ENCODE peak calls at places on chromosomes 11 and 22, in six cellular contexts. P, L, O, N, Q and F are unnamed samples.

GRCh38 chr22:30826670-30827355 is 132.1 kb downstream of the OSBP2 start:
- DNase-seq in N (no peak), Q (no peak), L (no peak), P (no peak), O (no peak), F (no peak)

GRCh38 chr22:37202001-37202555 is 10.2 kb downstream of the SSTR3 start:
- DNase-seq in P (no peak), N (no peak), Q (no peak), O (no peak), L (no peak), F (no peak)

GRCh38 chr11:2721163-2721935 is 21.6 kb upstream of the KCNQ1OT1 start:
- DNase-seq in N (peak; percentile 33), P (no peak), L (no peak), Q (no peak), O (no peak), F (no peak)

GRCh38 chr11:130611791-130612251 is 163.4 kb downstream of the ADAMTS15 start:
- DNase-seq in P (no peak), N (no peak), O (no peak), L (peak; percentile 47), Q (no peak), F (no peak)

GRCh38 chr22:22245935-22246525 is 1.4 kb downstream of the VPREB1 start:
- DNase-seq in P (no peak), O (no peak), N (no peak), L (no peak), Q (no peak), F (no peak)

GRCh38 chr22:23576681-23577080 is 3.4 kb downstream of the IGLL1 start:
- DNase-seq in O (no peak), Q (no peak), P (no peak), N (no peak), L (no peak), F (no peak)

GRCh38 chr22:36756031-36756430 is 19.9 kb downstream of the IFT27 start:
- DNase-seq in L (no peak), Q (no peak), P (no peak), O (no peak), N (no peak), F (no peak)

GRCh38 chr11:117390743-117391142 is 63.1 kb downstream of the CEP164 start:
- DNase-seq in N (no peak), Q (no peak), O (no peak), L (no peak), P (no peak), F (no peak)

GRCh38 chr11:95279921-95280861 is 49.2 kb upstream of the SESN3 start:
- DNase-seq in O (no peak), N (peak; percentile 62), P (no peak), L (no peak), Q (no peak), F (no peak)

GRCh38 chr11:75583710-75584658 is 21.9 kb downstream of the SERPINH1 start:
- DNase-seq in L (peak; percentile 76), O (no peak), P (no peak), Q (no peak), N (peak; percentile 82), F (no peak)

GRCh38 chr11:15705886-15706285 is 591.2 kb downstream of the INSC start:
- DNase-seq in N (no peak), O (no peak), L (no peak), P (no peak), Q (no peak), F (no peak)

GRCh38 chr11:111365722-111366559 is 13.1 kb downstream of the POU2AF1 start:
- DNase-seq in Q (no peak), O (no peak), N (no peak), L (no peak), P (no peak), F (no peak)

GRCh38 chr11:110196241-110196754 is 100.1 kb downstream of the RDX start:
- DNase-seq in P (no peak), N (no peak), L (no peak), Q (no peak), O (peak; percentile 38), F (no peak)

GRCh38 chr22:25061605-25062377 is 109.3 kb downstream of the KIAA1671 start:
- DNase-seq in N (no peak), O (no peak), P (no peak), L (no peak), Q (no peak), F (no peak)

GRCh38 chr22:44942979-44943700 is 66.7 kb downstream of the PHF21B start:
- DNase-seq in O (no peak), L (no peak), Q (no peak), P (no peak), N (no peak), F (no peak)

GRCh38 chr11:32888805-32889204 is 3.8 kb upstream of the QSER1 start:
- DNase-seq in Q (no peak), L (no peak), P (no peak), N (no peak), O (no peak), F (no peak)

GRCh38 chr11:100918551-100919500 is 210.8 kb downstream of the PGR start:
- DNase-seq in P (no peak), N (no peak), Q (no peak), L (no peak), O (no peak), F (no peak)

GRCh38 chr11:72818971-72819370 is 4.8 kb downstream of the ATG16L2 start:
- DNase-seq in L (no peak), P (no peak), Q (no peak), N (no peak), O (no peak), F (no peak)

GRCh38 chr22:20234760-20235452 is 33.2 kb downstream of the RTN4R start:
- DNase-seq in Q (no peak), L (no peak), P (no peak), N (no peak), O (no peak), F (no peak)

GRCh38 chr11:62552465-62552782 is 5.8 kb upstream of the AHNAK start:
- DNase-seq in O (no peak), Q (no peak), N (peak; percentile 67), P (no peak), L (no peak), F (no peak)

GRCh38 chr11:114052160-114052559 is 7.4 kb upstream of the ZBTB16 start:
- DNase-seq in Q (no peak), P (no peak), O (no peak), L (no peak), N (no peak), F (no peak)

GRCh38 chr11:121929581-121929980 is 186.4 kb downstream of the BLID start:
- DNase-seq in L (peak; percentile 75), N (peak; percentile 65), Q (no peak), P (no peak), O (no peak), F (no peak)

GRCh38 chr11:9943346-9944110 is 279.7 kb downstream of the SWAP70 start:
- DNase-seq in P (no peak), L (no peak), N (no peak), Q (no peak), O (no peak), F (no peak)

GRCh38 chr11:110472858-110473257 is 43.1 kb downstream of the FDX1 start:
- DNase-seq in N (no peak), Q (no peak), L (no peak), O (no peak), P (no peak), F (no peak)

GRCh38 chr11:75429902-75430691 is 2.9 kb downstream of the KLHL35 start:
- DNase-seq in P (no peak), Q (peak; percentile 56), O (no peak), L (peak; percentile 83), N (peak; percentile 74), F (peak; percentile 36)

GRCh38 chr22:23742505-23743264 is 8.2 kb downstream of the ZNF70 start:
- DNase-seq in P (no peak), Q (no peak), L (no peak), N (no peak), O (no peak), F (peak; percentile 96)

GRCh38 chr11:59199546-59200420 is 12.9 kb downstream of the MPEG1 start:
- DNase-seq in L (no peak), P (no peak), N (no peak), Q (no peak), O (no peak), F (no peak)

GRCh38 chr22:27474711-27475547 is 326.6 kb downstream of the MN1 start:
- DNase-seq in N (peak; percentile 88), O (peak; percentile 66), P (no peak), Q (no peak), L (no peak), F (no peak)

GRCh38 chr22:47175151-47175760 is 412.8 kb downstream of the TBC1D22A start:
- DNase-seq in Q (no peak), N (no peak), O (no peak), P (no peak), L (no peak), F (no peak)

GRCh38 chr22:38230108-38230825 is 28.5 kb downstream of the MAFF start:
- DNase-seq in O (no peak), N (peak; percentile 73), P (no peak), L (peak; percentile 51), Q (peak; percentile 47), F (no peak)

GRCh38 chr11:27991731-27992130 is 116.2 kb downstream of the KIF18A start:
- DNase-seq in P (no peak), N (no peak), Q (no peak), L (no peak), O (no peak), F (no peak)

GRCh38 chr22:19005905-19006304 is 69.8 kb upstream of the PRODH start:
- DNase-seq in N (no peak), P (no peak), L (no peak), O (no peak), Q (no peak), F (no peak)
- H3K27me3 ChIP-seq in N (no peaks in the 10 kb centered on the region), P (no peaks in the 10 kb centered on the region), L (peaks cover 30% of the 10 kb centered on the region), O (peaks cover 9% of the 10 kb centered on the region), Q (peaks cover 5% of the 10 kb centered on the region), F (peaks cover 4% of the 10 kb centered on the region)

GRCh38 chr11:66721939-66722338 is 7.1 kb downstream of the SPTBN2 start:
- DNase-seq in L (no peak), N (no peak), O (no peak), P (no peak), Q (no peak), F (no peak)

GRCh38 chr11:66725114-66725513 is 3.9 kb downstream of the SPTBN2 start:
- DNase-seq in N (no peak), Q (no peak), O (no peak), P (no peak), L (no peak), F (no peak)

GRCh38 chr11:66725646-66726045 is 3.4 kb downstream of the SPTBN2 start:
- DNase-seq in N (peak; percentile 21), O (no peak), L (peak; percentile 44), P (no peak), Q (no peak), F (no peak)

GRCh38 chr11:66722745-66723651 is 6.0 kb downstream of the SPTBN2 start:
- DNase-seq in L (no peak), N (no peak), O (no peak), P (no peak), Q (no peak), F (no peak)

GRCh38 chr11:66723693-66724092 is 5.3 kb downstream of the SPTBN2 start:
- DNase-seq in P (no peak), L (no peak), Q (no peak), N (no peak), O (no peak), F (no peak)
- H3K27me3 ChIP-seq in P (no peaks in the 10 kb centered on the region), L (peaks cover 25% of the 10 kb centered on the region), Q (peaks cover 7% of the 10 kb centered on the region), N (peaks cover 23% of the 10 kb centered on the region), O (no peaks in the 10 kb centered on the region), F (peaks cover 31% of the 10 kb centered on the region)

GRCh38 chr11:80669620-80670019 is 1228.8 kb upstream of the TENM4 start:
- DNase-seq in Q (no peak), N (no peak), L (no peak), O (no peak), P (no peak), F (no peak)
- H3K27me3 ChIP-seq in Q (no peaks in the 10 kb centered on the region), N (no peaks in the 10 kb centered on the region), L (no peaks in the 10 kb centered on the region), O (no peaks in the 10 kb centered on the region), P (no peaks in the 10 kb centered on the region), F (no peaks in the 10 kb centered on the region)

GRCh38 chr11:8265681-8266241 is 2.1 kb upstream of the LMO1 start:
- DNase-seq in N (peak; percentile 67), P (no peak), O (no peak), Q (no peak), L (peak; percentile 30), F (peak; percentile 6)
- H3K27me3 ChIP-seq in N (peaks cover 100% of the 10 kb centered on the region), P (no peaks in the 10 kb centered on the region), O (no peaks in the 10 kb centered on the region), Q (peaks cover 17% of the 10 kb centered on the region), L (peaks cover 87% of the 10 kb centered on the region), F (peaks cover 44% of the 10 kb centered on the region)